ENCODE peak calls at places on chromosome 14, in seven cellular contexts. B is sciatic nerve, P is keratinocyte, C is testis, G is left lobe of liver, M is epithelial cell of esophagus, N is AG10803. K is an unnamed sample.

GRCh38 chr14:50944647-50945413 is 547 bp upstream of the PYGL start:
- DNase-seq in B (peak), P (no peak), C (peak), G (peak), M (peak), N (peak), K (peak)

GRCh38 chr14:68549057-68549421 is 243.8 kb downstream of the ZFP36L1 start:
- DNase-seq in B (no peak), P (peak), C (peak), G (no peak), M (peak), N (peak), K (no peak)

GRCh38 chr14:103748539-103748867 is 32.9 kb downstream of the ZFYVE21 start:
- DNase-seq in B (no peak), P (no peak), C (no peak), G (no peak), M (no peak), N (no peak), K (peak)

GRCh38 chr14:74015178-74015577 is 3.9 kb downstream of the ENTPD5 start:
- DNase-seq in B (no peak), P (no peak), C (no peak), G (no peak), M (no peak), N (no peak), K (no peak)

GRCh38 chr14:47392351-47392750 is 283.1 kb downstream of the MDGA2 start:
- DNase-seq in B (no peak), P (no peak), C (no peak), G (no peak), M (no peak), N (no peak), K (no peak)

GRCh38 chr14:104865069-104865630 is at the start of gene CEP170B:
- DNase-seq in B (peak), P (no peak), C (peak), G (peak), M (peak), N (peak), K (no peak)

GRCh38 chr14:48584031-48584430 is 908.6 kb upstream of the MDGA2 start:
- DNase-seq in B (no peak), P (no peak), C (no peak), G (no peak), M (peak), N (no peak), K (no peak)

GRCh38 chr14:97010491-97011160 is 213.4 kb downstream of the VRK1 start:
- DNase-seq in B (no peak), P (no peak), C (no peak), G (no peak), M (no peak), N (no peak), K (no peak)

GRCh38 chr14:103688906-103689902 is 26.0 kb downstream of the XRCC3 start:
- DNase-seq in B (no peak), P (no peak), C (peak), G (no peak), M (peak), N (no peak), K (no peak)

GRCh38 chr14:73723411-73723798 is 9.2 kb upstream of the PNMA1 start:
- DNase-seq in B (no peak), P (no peak), C (no peak), G (no peak), M (no peak), N (peak), K (no peak)

GRCh38 chr14:51396222-51396815 is 156.3 kb downstream of the TMX1 start:
- DNase-seq in B (no peak), P (peak), C (peak), G (no peak), M (peak), N (peak), K (peak)

GRCh38 chr14:71579331-71579730 is 352.9 kb upstream of the RGS6 start:
- DNase-seq in B (no peak), P (no peak), C (no peak), G (no peak), M (no peak), N (no peak), K (no peak)

GRCh38 chr14:104104006-104104901 is 18.8 kb downstream of the ASPG start:
- DNase-seq in B (peak), P (no peak), C (no peak), G (peak), M (no peak), N (no peak), K (no peak)

GRCh38 chr14:50062438-50063039 is 53.8 kb downstream of the VCPKMT start:
- DNase-seq in B (peak), P (peak), C (no peak), G (no peak), M (peak), N (peak), K (no peak)

GRCh38 chr14:106308839-106309389 is 782.5 kb downstream of the TMEM121 start:
- DNase-seq in B (no peak), P (no peak), C (peak), G (no peak), M (no peak), N (no peak), K (no peak)

GRCh38 chr14:59363545-59364226 is 101.5 kb downstream of the GPR135 start:
- DNase-seq in B (no peak), P (no peak), C (no peak), G (no peak), M (peak), N (no peak), K (no peak)

GRCh38 chr14:86257973-86258372 is 728.0 kb downstream of the FLRT2 start:
- DNase-seq in B (no peak), P (no peak), C (no peak), G (no peak), M (no peak), N (no peak), K (no peak)

GRCh38 chr14:66910306-66910705 is 278.9 kb upstream of the GARIN2 start:
- DNase-seq in B (no peak), P (no peak), C (no peak), G (no peak), M (no peak), N (peak), K (no peak)

GRCh38 chr14:87233266-87233665 is 759.7 kb downstream of the GALC start:
- DNase-seq in B (no peak), P (peak), C (no peak), G (no peak), M (peak), N (no peak), K (no peak)

GRCh38 chr14:102590667-102591099 is 1.8 kb upstream of the RCOR1 start:
- DNase-seq in B (peak), P (no peak), C (peak), G (no peak), M (peak), N (no peak), K (no peak)

GRCh38 chr14:21735639-21736307 is 62.2 kb upstream of the OR4E1 start:
- DNase-seq in B (no peak), P (no peak), C (no peak), G (no peak), M (no peak), N (no peak), K (no peak)

GRCh38 chr14:103108749-103109207 is 14.3 kb downstream of the EXOC3L4 start:
- DNase-seq in B (no peak), P (no peak), C (no peak), G (no peak), M (no peak), N (no peak), K (no peak)

GRCh38 chr14:99524804-99525698 is 43.8 kb downstream of the CCNK start:
- DNase-seq in B (no peak), P (no peak), C (no peak), G (no peak), M (peak), N (peak), K (no peak)

GRCh38 chr14:24726480-24726879 is 92.5 kb upstream of the GZMB start:
- DNase-seq in B (no peak), P (no peak), C (no peak), G (no peak), M (no peak), N (no peak), K (no peak)

GRCh38 chr14:78022059-78022458 is 148.1 kb upstream of the NRXN3 start:
- DNase-seq in B (peak), P (peak), C (peak), G (no peak), M (peak), N (peak), K (no peak)

GRCh38 chr14:51512321-51512720 is 139.4 kb upstream of the FRMD6 start:
- DNase-seq in B (no peak), P (no peak), C (no peak), G (no peak), M (no peak), N (no peak), K (no peak)

GRCh38 chr14:35215110-35215872 is 76.9 kb upstream of the PSMA6 start:
- DNase-seq in B (no peak), P (no peak), C (no peak), G (no peak), M (peak), N (peak), K (no peak)

K was measured in sigmoid colon.